ENCODE peak calls at places on chromosomes 6 and 20, in four cellular contexts. One of them, this sample, is unnamed.

GRCh38 chr20:5991623-5992441 is 41.4 kb downstream of the MCM8 start:
- DNase-seq in heart left ventricle: no peak
- DNase-seq in PC-9: no peak
- DNase-seq in tibial artery: no peak
- DNase-seq in this sample: no peak

GRCh38 chr6:168370310-168370991 is 50.9 kb upstream of the DACT2 start:
- DNase-seq in PC-9: peak; percentile 25
- DNase-seq in heart left ventricle: peak; percentile 75
- DNase-seq in tibial artery: peak; percentile 57
- DNase-seq in this sample: peak; percentile 89

GRCh38 chr20:44643596-44644383 is 7.7 kb downstream of the ADA start:
- DNase-seq in tibial artery: peak; percentile 53
- DNase-seq in heart left ventricle: peak; percentile 70
- DNase-seq in PC-9: peak; percentile 80
- DNase-seq in this sample: no peak

GRCh38 chr20:50380697-50381040 is 129.5 kb upstream of the PTPN1 start:
- DNase-seq in tibial artery: no peak
- DNase-seq in heart left ventricle: no peak
- DNase-seq in PC-9: no peak
- DNase-seq in this sample: peak; percentile 63

GRCh38 chr20:25336561-25337422 is 53.8 kb downstream of the ABHD12 start:
- DNase-seq in PC-9: no peak
- DNase-seq in tibial artery: no peak
- DNase-seq in heart left ventricle: no peak
- DNase-seq in this sample: peak; percentile 45

GRCh38 chr6:112282217-112282616 is 27.9 kb upstream of the LAMA4 start:
- DNase-seq in heart left ventricle: peak; percentile 80
- DNase-seq in tibial artery: peak; percentile 59
- DNase-seq in PC-9: peak; percentile 39
- DNase-seq in this sample: peak; percentile 43

GRCh38 chr6:20426177-20427082 is 24.8 kb downstream of the E2F3 start:
- DNase-seq in PC-9: no peak
- DNase-seq in tibial artery: no peak
- DNase-seq in heart left ventricle: no peak
- DNase-seq in this sample: no peak

GRCh38 chr6:158717341-158718328 is 67.8 kb downstream of the SYTL3 start:
- DNase-seq in tibial artery: no peak
- DNase-seq in PC-9: no peak
- DNase-seq in heart left ventricle: no peak
- DNase-seq in this sample: no peak

GRCh38 chr6:111338843-111339242 is 144.2 kb downstream of the REV3L start:
- DNase-seq in PC-9: no peak
- DNase-seq in tibial artery: no peak
- DNase-seq in heart left ventricle: no peak
- DNase-seq in this sample: no peak

GRCh38 chr6:130969807-130970491 is 93.1 kb downstream of the EPB41L2 start:
- DNase-seq in heart left ventricle: peak; percentile 73
- DNase-seq in tibial artery: peak; percentile 46
- DNase-seq in PC-9: no peak
- DNase-seq in this sample: peak; percentile 43

GRCh38 chr20:50645253-50646068 is 45.9 kb downstream of the RIPOR3 start:
- DNase-seq in tibial artery: peak; percentile 79
- DNase-seq in PC-9: peak; percentile 97
- DNase-seq in heart left ventricle: peak; percentile 79
- DNase-seq in this sample: peak; percentile 89

DNA sequence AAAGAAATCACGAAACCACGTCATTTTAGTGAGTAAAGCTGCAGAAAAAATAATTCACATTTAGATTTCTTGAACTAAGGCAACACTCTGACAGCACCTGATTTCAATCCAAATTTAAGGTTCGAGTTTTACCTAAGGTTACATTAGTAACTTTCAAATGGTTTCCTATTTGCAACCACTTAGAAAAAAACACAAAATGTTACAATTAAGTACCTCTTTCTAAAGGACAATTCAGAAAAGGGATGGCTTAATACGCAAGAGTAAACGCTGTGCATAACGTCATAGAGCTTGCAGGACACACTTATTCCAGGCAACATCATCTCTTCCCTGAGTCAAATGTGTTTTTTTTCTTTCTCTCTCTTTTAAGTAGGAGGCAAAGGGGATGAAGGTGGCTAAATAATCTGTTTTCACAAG is 86.1 kb downstream of the SESN1 start:
- DNase-seq in PC-9: no peak
- DNase-seq in tibial artery: no peak
- DNase-seq in heart left ventricle: no peak
- DNase-seq in this sample: no peak
- H3K4me1 ChIP-seq in PC-9: peaks cover 31% of the 10 kb centered on the region
- H3K4me1 ChIP-seq in tibial artery: peaks cover 48% of the 10 kb centered on the region
- H3K4me1 ChIP-seq in heart left ventricle: peaks cover 68% of the 10 kb centered on the region
- H3K4me1 ChIP-seq in this sample: peaks cover 37% of the 10 kb centered on the region

DNA sequence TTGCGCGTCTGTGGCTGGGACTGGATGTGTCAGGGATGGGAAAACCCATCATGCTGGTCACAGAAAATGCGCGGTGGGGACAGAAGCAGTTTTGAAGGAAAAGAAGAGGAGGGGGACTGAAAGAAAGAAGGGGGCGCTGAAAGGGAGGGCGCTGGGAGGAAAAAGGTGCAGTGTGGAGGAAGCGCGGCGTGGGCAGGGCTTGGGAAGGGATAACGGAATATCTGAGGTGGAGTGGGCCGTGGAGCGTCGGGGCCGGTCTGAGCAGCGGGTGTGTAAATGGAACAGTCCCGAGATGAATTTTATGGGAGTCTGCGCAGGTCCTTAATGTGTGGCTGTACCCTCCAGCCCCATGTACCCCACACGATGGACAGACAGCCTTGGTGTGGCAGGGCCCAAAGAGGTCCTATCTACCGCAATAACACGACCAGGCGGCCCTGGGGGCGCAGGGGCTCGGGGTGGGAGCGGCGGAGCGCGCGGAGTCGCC is 366 bp upstream of the SLC29A1 start:
- DNase-seq in heart left ventricle: no peak
- DNase-seq in tibial artery: peak; percentile 59
- DNase-seq in PC-9: no peak
- DNase-seq in this sample: no peak
- H3K4me1 ChIP-seq in heart left ventricle: peaks cover 93% of the 10 kb centered on the region
- H3K4me1 ChIP-seq in tibial artery: peaks cover 92% of the 10 kb centered on the region
- H3K4me1 ChIP-seq in PC-9: peaks cover 32% of the 10 kb centered on the region
- H3K4me1 ChIP-seq in this sample: peaks cover 77% of the 10 kb centered on the region

GRCh38 chr6:170075659-170076223 is 215.1 kb downstream of the DLL1 start:
- DNase-seq in tibial artery: no peak
- DNase-seq in PC-9: no peak
- DNase-seq in heart left ventricle: no peak
- DNase-seq in this sample: no peak

GRCh38 chr6:170076466-170077165 is 214.3 kb downstream of the DLL1 start:
- DNase-seq in PC-9: no peak
- DNase-seq in tibial artery: no peak
- DNase-seq in heart left ventricle: no peak
- DNase-seq in this sample: no peak

GRCh38 chr6:170073846-170074245 is 217.0 kb downstream of the DLL1 start:
- DNase-seq in heart left ventricle: no peak
- DNase-seq in tibial artery: no peak
- DNase-seq in PC-9: no peak
- DNase-seq in this sample: no peak

GRCh38 chr6:170074907-170075306 is 216.0 kb downstream of the DLL1 start:
- DNase-seq in heart left ventricle: no peak
- DNase-seq in tibial artery: no peak
- DNase-seq in PC-9: no peak
- DNase-seq in this sample: no peak

DNA sequence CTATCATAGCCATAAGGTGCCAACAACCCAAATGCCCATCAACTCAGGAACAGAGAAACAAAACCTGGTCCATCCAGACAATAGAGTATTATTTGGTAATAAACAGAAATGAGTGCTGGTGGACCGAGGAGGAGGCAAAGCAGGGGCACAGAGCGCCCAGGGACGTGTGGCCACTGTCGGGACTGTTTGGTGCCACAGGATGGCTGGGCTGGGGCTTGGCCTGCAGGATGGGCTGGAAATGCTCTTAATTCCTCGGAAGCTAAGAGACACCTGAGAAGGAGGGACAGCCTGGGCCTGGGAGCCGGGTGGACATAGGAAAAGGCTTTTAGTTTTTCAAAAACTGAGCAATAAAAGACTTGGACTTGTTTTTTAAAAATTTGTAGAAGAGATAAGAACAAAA is 216.4 kb downstream of the DLL1 start:
- DNase-seq in heart left ventricle: no peak
- DNase-seq in tibial artery: no peak
- DNase-seq in PC-9: no peak
- DNase-seq in this sample: no peak
- H3K4me1 ChIP-seq in heart left ventricle: no peaks in the 10 kb centered on the region
- H3K4me1 ChIP-seq in tibial artery: no peaks in the 10 kb centered on the region
- H3K4me1 ChIP-seq in PC-9: no peaks in the 10 kb centered on the region
- H3K4me1 ChIP-seq in this sample: no peaks in the 10 kb centered on the region

DNA sequence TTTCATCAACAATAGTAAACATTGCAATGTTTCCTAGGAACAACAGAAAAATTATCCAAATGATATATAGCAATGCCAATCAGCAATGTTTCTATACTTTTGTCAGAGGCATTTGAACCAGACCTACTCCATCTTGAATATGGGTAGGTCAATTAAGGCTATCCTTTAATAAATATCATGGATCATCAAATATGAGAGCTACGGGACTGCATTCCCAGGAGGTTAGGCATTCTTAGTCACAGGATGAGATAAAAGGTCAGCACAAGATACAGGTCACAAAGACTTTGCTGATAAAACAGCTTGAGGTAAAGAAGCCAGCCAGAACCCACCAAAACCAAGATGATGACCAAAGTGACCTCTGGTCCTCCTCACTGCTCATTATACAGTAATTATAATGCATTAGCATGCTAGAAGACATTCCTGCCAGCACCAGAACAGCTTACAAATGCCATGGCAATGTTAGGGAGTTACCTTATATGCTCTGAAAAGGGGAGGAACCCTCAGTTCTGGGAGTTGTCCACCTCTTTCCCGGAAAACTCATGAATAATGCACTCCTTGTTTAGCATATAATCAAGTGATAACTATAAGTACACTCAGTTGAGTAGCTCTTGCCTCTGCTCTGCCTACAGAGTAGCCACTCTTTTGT is 8.6 kb upstream of the SERPINB6 start:
- DNase-seq in heart left ventricle: no peak
- DNase-seq in tibial artery: no peak
- DNase-seq in PC-9: no peak
- DNase-seq in this sample: peak; percentile 14
- H3K4me1 ChIP-seq in heart left ventricle: peaks cover 26% of the 10 kb centered on the region
- H3K4me1 ChIP-seq in tibial artery: peaks cover 27% of the 10 kb centered on the region
- H3K4me1 ChIP-seq in PC-9: peaks cover 81% of the 10 kb centered on the region
- H3K4me1 ChIP-seq in this sample: peaks cover 22% of the 10 kb centered on the region

DNA sequence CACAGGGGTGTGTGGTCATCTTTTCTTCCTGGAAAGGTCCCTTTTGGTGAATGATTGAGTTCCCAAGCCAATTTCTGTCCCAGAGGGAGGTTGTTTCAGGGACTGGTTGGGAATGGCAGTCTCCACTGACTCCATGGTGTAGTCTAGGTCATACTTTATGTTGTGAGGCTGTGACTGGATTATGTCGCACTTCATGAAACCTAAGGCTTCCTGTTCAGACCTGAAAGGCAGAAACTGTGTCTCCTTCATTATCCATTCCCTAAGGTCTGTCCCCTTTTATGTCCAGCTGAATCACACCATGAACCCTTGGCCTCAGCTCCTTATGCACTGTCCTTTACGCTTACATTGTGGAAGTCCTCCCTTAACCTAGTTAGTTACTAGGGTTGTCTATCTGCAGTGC is 191.2 kb downstream of the JARID2 start:
- DNase-seq in heart left ventricle: no peak
- DNase-seq in PC-9: no peak
- DNase-seq in tibial artery: no peak
- DNase-seq in this sample: no peak
- H3K4me1 ChIP-seq in heart left ventricle: peaks cover 60% of the 10 kb centered on the region
- H3K4me1 ChIP-seq in PC-9: peaks cover 44% of the 10 kb centered on the region
- H3K4me1 ChIP-seq in tibial artery: peaks cover 37% of the 10 kb centered on the region
- H3K4me1 ChIP-seq in this sample: peaks cover 20% of the 10 kb centered on the region

GRCh38 chr6:54236984-54237383 is 71.3 kb upstream of the TINAG start:
- DNase-seq in heart left ventricle: no peak
- DNase-seq in PC-9: no peak
- DNase-seq in tibial artery: no peak
- DNase-seq in this sample: no peak
- H3K4me1 ChIP-seq in heart left ventricle: peaks cover 32% of the 10 kb centered on the region
- H3K4me1 ChIP-seq in PC-9: peaks cover 5% of the 10 kb centered on the region
- H3K4me1 ChIP-seq in tibial artery: peaks cover 11% of the 10 kb centered on the region
- H3K4me1 ChIP-seq in this sample: no peaks in the 10 kb centered on the region

DNA sequence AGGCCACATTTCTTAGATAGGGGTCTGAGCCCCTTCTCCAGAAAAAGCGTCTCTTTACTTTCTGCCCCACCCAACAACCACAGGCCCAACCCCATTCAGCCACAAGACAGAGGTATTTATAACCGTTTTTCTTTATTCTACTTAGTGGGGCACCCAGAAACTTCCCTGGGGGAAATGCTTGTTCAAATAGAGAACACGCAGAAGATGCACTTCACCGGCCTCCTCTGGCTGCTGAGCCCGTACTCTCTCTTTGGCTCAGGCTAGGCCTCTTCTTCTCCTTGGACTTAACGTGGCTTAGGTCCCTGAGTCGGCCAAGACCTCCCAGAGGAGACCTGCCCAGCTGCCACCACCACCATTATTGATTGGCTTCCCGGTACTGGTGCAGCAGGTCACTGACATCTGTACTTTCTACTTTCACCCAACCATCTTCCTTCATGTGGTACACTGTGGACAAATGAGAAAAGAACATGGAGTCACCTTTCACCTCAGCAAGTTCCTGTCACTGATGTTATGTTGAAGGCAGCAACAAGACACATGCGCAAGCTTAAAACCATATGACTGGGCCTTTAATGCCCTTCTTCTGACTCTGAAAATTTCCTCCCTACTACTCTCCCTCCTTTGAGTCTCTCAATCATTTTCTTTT is 2.2 kb upstream of the TAP2 start:
- DNase-seq in heart left ventricle: no peak
- DNase-seq in tibial artery: no peak
- DNase-seq in PC-9: no peak
- DNase-seq in this sample: no peak
- H3K4me1 ChIP-seq in heart left ventricle: peaks cover 40% of the 10 kb centered on the region
- H3K4me1 ChIP-seq in tibial artery: peaks cover 24% of the 10 kb centered on the region
- H3K4me1 ChIP-seq in PC-9: peaks cover 14% of the 10 kb centered on the region
- H3K4me1 ChIP-seq in this sample: peaks cover 22% of the 10 kb centered on the region

This sample was measured in testis.